ENCODE peak calls at places on chromosomes 11 and 22, in nine cellular contexts. R, N, O, X, J, C, V, M and K are unnamed samples.

GRCh38 chr22:38148252-38148651 is 33.4 kb downstream of the PLA2G6 start:
- DNase-seq in R (no peak), N (no peak), O (no peak), X (no peak), J (peak; percentile 21), C (peak; percentile 39), V (no peak), M (peak; percentile 4), K (no peak)

GRCh38 chr11:65435330-65435931 is 12.8 kb downstream of the NEAT1 start:
- DNase-seq in R (peak; percentile 21), N (no peak), O (peak; percentile 23), X (no peak), J (peak; percentile 11), C (no peak), V (peak; percentile 16), M (no peak), K (peak; percentile 14)

GRCh38 chr11:30016588-30017363 is at the start of gene KCNA4:
- DNase-seq in R (no peak), N (no peak), O (peak; percentile 16), X (peak; percentile 88), J (peak; percentile 15), C (no peak), V (no peak), M (peak; percentile 56), K (no peak)

GRCh38 chr11:32224580-32224979 is 133.7 kb downstream of the RCN1 start:
- DNase-seq in R (no peak), N (no peak), O (no peak), X (no peak), J (no peak), C (no peak), V (no peak), M (no peak), K (no peak)

GRCh38 chr22:37161442-37161841 is 11.7 kb upstream of the IL2RB start:
- DNase-seq in R (no peak), N (peak; percentile 38), O (no peak), X (no peak), J (no peak), C (peak; percentile 23), V (no peak), M (peak; percentile 26), K (no peak)

GRCh38 chr11:1238767-1239595 is 16.1 kb downstream of the MUC5B start:
- DNase-seq in R (no peak), N (peak; percentile 77), O (peak; percentile 67), X (peak; percentile 86), J (no peak), C (no peak), V (no peak), M (no peak), K (no peak)

GRCh38 chr11:110295086-110295485 is 1.3 kb downstream of the RDX start:
- DNase-seq in R (no peak), N (no peak), O (no peak), X (no peak), J (no peak), C (no peak), V (no peak), M (no peak), K (no peak)

GRCh38 chr22:36022162-36022561 is 6.5 kb downstream of the RBFOX2 start:
- DNase-seq in R (no peak), N (no peak), O (no peak), X (no peak), J (peak; percentile 73), C (no peak), V (no peak), M (no peak), K (no peak)

GRCh38 chr22:46668116-46668515 is 47.9 kb downstream of the GRAMD4 start:
- DNase-seq in R (no peak), N (no peak), O (no peak), X (no peak), J (no peak), C (no peak), V (no peak), M (no peak), K (no peak)

GRCh38 chr22:24053481-24054226 is 42.5 kb downstream of the CABIN1 start:
- DNase-seq in R (no peak), N (no peak), O (no peak), X (no peak), J (peak; percentile 19), C (no peak), V (no peak), M (no peak), K (no peak)

GRCh38 chr11:94674005-94674491 is 94.1 kb upstream of the AMOTL1 start:
- DNase-seq in R (no peak), N (no peak), O (no peak), X (no peak), J (no peak), C (no peak), V (no peak), M (no peak), K (peak; percentile 37)

GRCh38 chr11:93020248-93021088 is 51.0 kb downstream of the MTNR1B start:
- DNase-seq in R (no peak), N (no peak), O (no peak), X (no peak), J (peak; percentile 76), C (no peak), V (no peak), M (no peak), K (peak; percentile 20)

GRCh38 chr11:74650498-74650897 is 58.1 kb downstream of the POLD3 start:
- DNase-seq in R (no peak), N (no peak), O (no peak), X (no peak), J (no peak), C (no peak), V (no peak), M (no peak), K (no peak)

GRCh38 chr22:24148586-24148985 is 32.7 kb upstream of the SUSD2 start:
- DNase-seq in R (no peak), N (no peak), O (no peak), X (no peak), J (no peak), C (no peak), V (no peak), M (no peak), K (no peak)

GRCh38 chr22:32801436-32802290 is at the start of gene TIMP3:
- DNase-seq in R (no peak), N (peak; percentile 78), O (peak; percentile 74), X (peak; percentile 92), J (peak; percentile 93), C (no peak), V (peak; percentile 38), M (peak; percentile 97), K (peak; percentile 94)

GRCh38 chr22:37768273-37768672 is 39.5 kb upstream of the GCAT start:
- DNase-seq in R (no peak), N (no peak), O (no peak), X (no peak), J (no peak), C (no peak), V (no peak), M (no peak), K (no peak)

GRCh38 chr11:60867871-60868681 is 734 bp downstream of the ZP1 start:
- DNase-seq in R (no peak), N (no peak), O (no peak), X (no peak), J (no peak), C (no peak), V (no peak), M (no peak), K (no peak)

GRCh38 chr22:24521791-24522245 is 26.7 kb downstream of the UPB1 start:
- DNase-seq in R (peak; percentile 52), N (no peak), O (peak; percentile 83), X (peak; percentile 75), J (peak; percentile 54), C (peak; percentile 86), V (no peak), M (peak; percentile 71), K (no peak)

GRCh38 chr11:2300290-2300935 is 1.3 kb downstream of the C11orf21 start:
- DNase-seq in R (peak; percentile 76), N (peak; percentile 59), O (peak; percentile 12), X (no peak), J (no peak), C (no peak), V (peak; percentile 36), M (peak; percentile 75), K (no peak)
- H3K4me1 ChIP-seq in R (peaks cover 55% of the 10 kb centered on the region), N (peaks cover 1% of the 10 kb centered on the region), O (peaks cover 28% of the 10 kb centered on the region), X (no peaks in the 10 kb centered on the region), J (peaks cover under 1% of the 10 kb centered on the region), C (no peaks in the 10 kb centered on the region), V (peaks cover 31% of the 10 kb centered on the region), M (peaks cover under 1% of the 10 kb centered on the region), K (peaks cover 10% of the 10 kb centered on the region)

DNA sequence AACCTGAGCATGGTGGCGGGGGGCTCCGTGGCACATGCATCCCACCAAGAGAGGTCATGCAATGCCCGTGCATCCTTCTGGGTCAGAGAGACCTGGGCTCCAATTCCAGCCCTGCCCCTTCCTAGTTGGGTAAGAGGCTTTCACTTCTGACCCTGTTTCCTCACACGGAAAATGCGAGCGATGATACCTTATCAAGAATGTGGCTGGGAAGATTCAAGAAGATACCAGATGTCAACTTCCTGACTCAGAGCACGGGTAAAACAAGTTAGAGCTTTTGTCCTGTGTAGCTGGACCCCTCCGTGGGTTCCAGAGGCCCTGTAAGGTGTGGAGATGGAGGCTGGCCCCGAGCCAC is 8.7 kb upstream of the DGKZ start:
- DNase-seq in R (no peak), N (no peak), O (no peak), X (no peak), J (no peak), C (no peak), V (no peak), M (no peak), K (no peak)
- H3K4me1 ChIP-seq in R (peaks cover 49% of the 10 kb centered on the region), N (peaks cover under 1% of the 10 kb centered on the region), O (peaks cover 22% of the 10 kb centered on the region), X (peaks cover 39% of the 10 kb centered on the region), J (peaks cover 58% of the 10 kb centered on the region), C (no peaks in the 10 kb centered on the region), V (peaks cover 3% of the 10 kb centered on the region), M (peaks cover 26% of the 10 kb centered on the region), K (no peaks in the 10 kb centered on the region)

GRCh38 chr22:49571326-49571725 is 256.3 kb downstream of the BRD1 start:
- DNase-seq in R (no peak), N (no peak), O (no peak), X (no peak), J (no peak), C (no peak), V (no peak), M (peak; percentile 43), K (peak; percentile 3)

GRCh38 chr22:49570032-49570848 is 257.4 kb downstream of the BRD1 start:
- DNase-seq in R (no peak), N (no peak), O (no peak), X (no peak), J (no peak), C (no peak), V (no peak), M (peak; percentile 26), K (peak; percentile 2)

GRCh38 chr22:49567894-49568750 is 259.6 kb downstream of the BRD1 start:
- DNase-seq in R (no peak), N (no peak), O (peak; percentile 9), X (no peak), J (no peak), C (no peak), V (no peak), M (peak; percentile 41), K (peak; percentile 3)

GRCh38 chr22:49568751-49569285 is 258.9 kb downstream of the BRD1 start:
- DNase-seq in R (no peak), N (no peak), O (peak; percentile 1), X (peak; percentile 18), J (no peak), C (no peak), V (no peak), M (peak; percentile 35), K (no peak)

GRCh38 chr22:49569286-49570031 is 258.2 kb downstream of the BRD1 start:
- DNase-seq in R (no peak), N (no peak), O (no peak), X (no peak), J (no peak), C (no peak), V (no peak), M (peak; percentile 72), K (no peak)
- H3K4me1 ChIP-seq in R (no peaks in the 10 kb centered on the region), N (no peaks in the 10 kb centered on the region), O (no peaks in the 10 kb centered on the region), X (no peaks in the 10 kb centered on the region), J (no peaks in the 10 kb centered on the region), C (no peaks in the 10 kb centered on the region), V (no peaks in the 10 kb centered on the region), M (no peaks in the 10 kb centered on the region), K (no peaks in the 10 kb centered on the region)

GRCh38 chr22:20552913-20553401 is 45.5 kb downstream of the MED15 start:
- DNase-seq in R (no peak), N (no peak), O (peak; percentile 47), X (no peak), J (no peak), C (no peak), V (no peak), M (no peak), K (peak; percentile 28)
- H3K4me1 ChIP-seq in R (peaks cover 98% of the 10 kb centered on the region), N (peaks cover 50% of the 10 kb centered on the region), O (peaks cover 42% of the 10 kb centered on the region), X (peaks cover 25% of the 10 kb centered on the region), J (peaks cover 55% of the 10 kb centered on the region), C (no peaks in the 10 kb centered on the region), V (peaks cover 19% of the 10 kb centered on the region), M (peaks cover 73% of the 10 kb centered on the region), K (peaks cover 38% of the 10 kb centered on the region)